ENCODE peak calls at places on chromosome 11, in nine cellular contexts. One of them, this sample, is unnamed.

GRCh38 chr11:74870485-74870884 is 78.4 kb downstream of the XRRA1 start:
- DNase-seq in neural progenitor cell: peak
- DNase-seq in brain microvascular endothelial cell: peak
- DNase-seq in body of pancreas: no peak
- DNase-seq in IMR-90: peak
- DNase-seq in left lung: no peak
- DNase-seq in tibial artery: no peak
- DNase-seq in right atrium auricular region: no peak
- DNase-seq in upper lobe of right lung: no peak
- DNase-seq in this sample: peak

GRCh38 chr11:17853280-17853679 is 118.7 kb downstream of the KCNC1 start:
- DNase-seq in left lung: no peak
- DNase-seq in tibial artery: no peak
- DNase-seq in IMR-90: no peak
- DNase-seq in brain microvascular endothelial cell: no peak
- DNase-seq in body of pancreas: no peak
- DNase-seq in neural progenitor cell: no peak
- DNase-seq in right atrium auricular region: no peak
- DNase-seq in upper lobe of right lung: no peak
- DNase-seq in this sample: no peak

GRCh38 chr11:17551347-17552040 is 4.4 kb downstream of the OTOG start:
- DNase-seq in body of pancreas: no peak
- DNase-seq in neural progenitor cell: no peak
- DNase-seq in right atrium auricular region: no peak
- DNase-seq in tibial artery: no peak
- DNase-seq in brain microvascular endothelial cell: no peak
- DNase-seq in upper lobe of right lung: no peak
- DNase-seq in IMR-90: no peak
- DNase-seq in left lung: no peak
- DNase-seq in this sample: no peak

GRCh38 chr11:97732011-97732632 is 1288.6 kb upstream of the CNTN5 start:
- DNase-seq in tibial artery: no peak
- DNase-seq in IMR-90: no peak
- DNase-seq in brain microvascular endothelial cell: no peak
- DNase-seq in upper lobe of right lung: no peak
- DNase-seq in left lung: no peak
- DNase-seq in right atrium auricular region: no peak
- DNase-seq in body of pancreas: no peak
- DNase-seq in neural progenitor cell: no peak
- DNase-seq in this sample: no peak

GRCh38 chr11:46144741-46145140 is 23.5 kb upstream of the PHF21A start:
- DNase-seq in body of pancreas: no peak
- DNase-seq in tibial artery: no peak
- DNase-seq in brain microvascular endothelial cell: no peak
- DNase-seq in right atrium auricular region: no peak
- DNase-seq in upper lobe of right lung: no peak
- DNase-seq in neural progenitor cell: no peak
- DNase-seq in left lung: no peak
- DNase-seq in IMR-90: no peak
- DNase-seq in this sample: no peak

GRCh38 chr11:6268811-6269210 is 9.2 kb downstream of the CCKBR start:
- DNase-seq in right atrium auricular region: no peak
- DNase-seq in body of pancreas: no peak
- DNase-seq in left lung: no peak
- DNase-seq in tibial artery: no peak
- DNase-seq in neural progenitor cell: no peak
- DNase-seq in brain microvascular endothelial cell: no peak
- DNase-seq in IMR-90: peak
- DNase-seq in upper lobe of right lung: no peak
- DNase-seq in this sample: no peak

GRCh38 chr11:65501530-65502273 is 2.9 kb downstream of the MALAT1 start:
- DNase-seq in upper lobe of right lung: no peak
- DNase-seq in left lung: no peak
- DNase-seq in right atrium auricular region: no peak
- DNase-seq in brain microvascular endothelial cell: peak
- DNase-seq in neural progenitor cell: no peak
- DNase-seq in IMR-90: peak
- DNase-seq in body of pancreas: no peak
- DNase-seq in tibial artery: peak
- DNase-seq in this sample: peak

GRCh38 chr11:12958984-12959383 is 50.1 kb upstream of the RASSF10 start:
- DNase-seq in right atrium auricular region: no peak
- DNase-seq in tibial artery: no peak
- DNase-seq in IMR-90: no peak
- DNase-seq in body of pancreas: no peak
- DNase-seq in neural progenitor cell: no peak
- DNase-seq in brain microvascular endothelial cell: no peak
- DNase-seq in upper lobe of right lung: no peak
- DNase-seq in left lung: no peak
- DNase-seq in this sample: no peak

GRCh38 chr11:35418282-35418846 is 994 bp downstream of the SLC1A2 start:
- DNase-seq in right atrium auricular region: no peak
- DNase-seq in neural progenitor cell: peak
- DNase-seq in brain microvascular endothelial cell: no peak
- DNase-seq in left lung: no peak
- DNase-seq in tibial artery: no peak
- DNase-seq in body of pancreas: no peak
- DNase-seq in upper lobe of right lung: peak
- DNase-seq in IMR-90: no peak
- DNase-seq in this sample: no peak

GRCh38 chr11:118947999-118948398 is 8.1 kb upstream of the UPK2 start:
- DNase-seq in left lung: no peak
- DNase-seq in right atrium auricular region: no peak
- DNase-seq in brain microvascular endothelial cell: no peak
- DNase-seq in body of pancreas: no peak
- DNase-seq in neural progenitor cell: no peak
- DNase-seq in upper lobe of right lung: no peak
- DNase-seq in tibial artery: no peak
- DNase-seq in IMR-90: no peak
- DNase-seq in this sample: no peak

GRCh38 chr11:120563698-120564572 is 52.4 kb downstream of the GRIK4 start:
- DNase-seq in brain microvascular endothelial cell: no peak
- DNase-seq in neural progenitor cell: peak
- DNase-seq in tibial artery: no peak
- DNase-seq in upper lobe of right lung: no peak
- DNase-seq in right atrium auricular region: no peak
- DNase-seq in IMR-90: no peak
- DNase-seq in body of pancreas: no peak
- DNase-seq in left lung: no peak
- DNase-seq in this sample: no peak

GRCh38 chr11:15119826-15120225 is 5.1 kb downstream of the INSC start:
- DNase-seq in neural progenitor cell: no peak
- DNase-seq in upper lobe of right lung: no peak
- DNase-seq in tibial artery: no peak
- DNase-seq in IMR-90: no peak
- DNase-seq in brain microvascular endothelial cell: no peak
- DNase-seq in body of pancreas: no peak
- DNase-seq in left lung: no peak
- DNase-seq in right atrium auricular region: no peak
- DNase-seq in this sample: no peak

GRCh38 chr11:118785362-118785761 is 5.6 kb downstream of the DDX6 start:
- DNase-seq in left lung: no peak
- DNase-seq in body of pancreas: no peak
- DNase-seq in tibial artery: no peak
- DNase-seq in IMR-90: peak
- DNase-seq in brain microvascular endothelial cell: peak
- DNase-seq in right atrium auricular region: no peak
- DNase-seq in upper lobe of right lung: no peak
- DNase-seq in neural progenitor cell: no peak
- DNase-seq in this sample: peak

GRCh38 chr11:12222099-12222751 is 111.8 kb downstream of the MICAL2 start:
- DNase-seq in body of pancreas: no peak
- DNase-seq in tibial artery: no peak
- DNase-seq in neural progenitor cell: no peak
- DNase-seq in IMR-90: no peak
- DNase-seq in upper lobe of right lung: peak
- DNase-seq in left lung: peak
- DNase-seq in right atrium auricular region: no peak
- DNase-seq in brain microvascular endothelial cell: peak
- DNase-seq in this sample: no peak

GRCh38 chr11:119885861-119886567 is 157.0 kb upstream of the NECTIN1 start:
- DNase-seq in IMR-90: no peak
- DNase-seq in left lung: no peak
- DNase-seq in upper lobe of right lung: no peak
- DNase-seq in neural progenitor cell: no peak
- DNase-seq in body of pancreas: no peak
- DNase-seq in right atrium auricular region: no peak
- DNase-seq in brain microvascular endothelial cell: no peak
- DNase-seq in tibial artery: no peak
- DNase-seq in this sample: no peak

GRCh38 chr11:11076276-11076675 is 218.4 kb upstream of the ZBED5 start:
- DNase-seq in IMR-90: no peak
- DNase-seq in brain microvascular endothelial cell: no peak
- DNase-seq in tibial artery: no peak
- DNase-seq in body of pancreas: no peak
- DNase-seq in left lung: no peak
- DNase-seq in right atrium auricular region: no peak
- DNase-seq in neural progenitor cell: no peak
- DNase-seq in upper lobe of right lung: no peak
- DNase-seq in this sample: no peak

GRCh38 chr11:11074686-11075370 is 217.0 kb upstream of the ZBED5 start:
- DNase-seq in IMR-90: no peak
- DNase-seq in neural progenitor cell: no peak
- DNase-seq in upper lobe of right lung: no peak
- DNase-seq in right atrium auricular region: no peak
- DNase-seq in left lung: no peak
- DNase-seq in body of pancreas: no peak
- DNase-seq in tibial artery: no peak
- DNase-seq in brain microvascular endothelial cell: no peak
- DNase-seq in this sample: no peak

GRCh38 chr11:11073996-11074395 is 216.1 kb upstream of the ZBED5 start:
- DNase-seq in left lung: no peak
- DNase-seq in brain microvascular endothelial cell: no peak
- DNase-seq in body of pancreas: no peak
- DNase-seq in right atrium auricular region: no peak
- DNase-seq in neural progenitor cell: no peak
- DNase-seq in upper lobe of right lung: no peak
- DNase-seq in tibial artery: no peak
- DNase-seq in IMR-90: no peak
- DNase-seq in this sample: no peak

GRCh38 chr11:11076879-11077278 is 219.0 kb upstream of the ZBED5 start:
- DNase-seq in upper lobe of right lung: no peak
- DNase-seq in right atrium auricular region: no peak
- DNase-seq in neural progenitor cell: no peak
- DNase-seq in left lung: no peak
- DNase-seq in brain microvascular endothelial cell: no peak
- DNase-seq in IMR-90: no peak
- DNase-seq in body of pancreas: no peak
- DNase-seq in tibial artery: no peak
- DNase-seq in this sample: no peak

DNA sequence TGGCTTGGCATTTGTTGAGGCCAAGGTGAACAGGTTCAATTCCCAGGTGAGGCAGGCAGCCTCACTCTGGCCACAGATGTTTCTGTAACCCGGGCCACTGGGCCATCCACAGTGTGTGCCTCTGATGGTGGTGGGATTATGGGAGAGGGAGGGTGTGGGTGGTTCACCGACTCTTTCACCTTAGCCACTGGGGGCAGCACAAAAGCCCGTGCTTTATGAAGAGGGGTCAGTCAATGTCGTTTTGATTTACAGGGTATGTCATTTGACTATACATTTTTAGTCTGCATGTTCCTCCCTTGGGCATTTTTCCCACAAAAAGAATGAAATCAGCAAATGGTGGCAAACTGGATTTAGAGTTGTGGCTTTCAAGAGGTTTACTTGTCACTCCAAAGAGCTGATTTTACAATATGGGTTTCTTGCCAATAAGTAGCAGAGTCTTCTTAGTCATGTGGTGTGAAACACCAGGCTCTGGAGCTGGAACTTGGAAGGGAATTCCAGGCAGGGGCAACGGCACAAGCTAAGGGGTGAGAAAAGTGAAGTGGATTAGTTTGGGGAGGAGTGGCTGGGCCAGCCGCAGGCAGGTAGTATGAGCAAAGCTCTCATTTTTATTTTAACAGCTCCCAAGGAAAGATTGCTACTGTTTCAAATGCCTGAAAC is 217.8 kb upstream of the ZBED5 start:
- DNase-seq in right atrium auricular region: no peak
- DNase-seq in neural progenitor cell: no peak
- DNase-seq in IMR-90: no peak
- DNase-seq in upper lobe of right lung: no peak
- DNase-seq in body of pancreas: no peak
- DNase-seq in tibial artery: no peak
- DNase-seq in left lung: peak
- DNase-seq in brain microvascular endothelial cell: no peak
- DNase-seq in this sample: no peak
- H3K4me3 ChIP-seq in right atrium auricular region: no peak
- H3K4me3 ChIP-seq in neural progenitor cell: no peak
- H3K4me3 ChIP-seq in IMR-90: no peak
- H3K4me3 ChIP-seq in upper lobe of right lung: no peak
- H3K4me3 ChIP-seq in body of pancreas: no peak
- H3K4me3 ChIP-seq in tibial artery: no peak
- H3K4me3 ChIP-seq in left lung: no peak
- H3K4me3 ChIP-seq in brain microvascular endothelial cell: no peak
- H3K4me3 ChIP-seq in this sample: no peak

GRCh38 chr11:106311531-106312230 is 234.2 kb downstream of the AASDHPPT start:
- DNase-seq in left lung: no peak
- DNase-seq in right atrium auricular region: no peak
- DNase-seq in brain microvascular endothelial cell: no peak
- DNase-seq in tibial artery: no peak
- DNase-seq in IMR-90: no peak
- DNase-seq in upper lobe of right lung: no peak
- DNase-seq in neural progenitor cell: no peak
- DNase-seq in body of pancreas: no peak
- DNase-seq in this sample: no peak
- TF ChIP-seq CTCF in left lung: no peak
- TF ChIP-seq CTCF in right atrium auricular region: no peak
- TF ChIP-seq CTCF in brain microvascular endothelial cell: no peak
- TF ChIP-seq CTCF in tibial artery: no peak
- TF ChIP-seq CTCF in IMR-90: no peak
- TF ChIP-seq CTCF in upper lobe of right lung: no peak
- TF ChIP-seq CTCF in neural progenitor cell: no peak
- TF ChIP-seq CTCF in body of pancreas: no peak
- TF ChIP-seq CTCF in this sample: no peak

GRCh38 chr11:911890-912219 is 1.2 kb upstream of the CHID1 start:
- DNase-seq in upper lobe of right lung: no peak
- DNase-seq in right atrium auricular region: no peak
- DNase-seq in neural progenitor cell: no peak
- DNase-seq in IMR-90: no peak
- DNase-seq in body of pancreas: no peak
- DNase-seq in brain microvascular endothelial cell: no peak
- DNase-seq in tibial artery: no peak
- DNase-seq in left lung: no peak
- DNase-seq in this sample: no peak
- H3K4me3 ChIP-seq in upper lobe of right lung: peak
- H3K4me3 ChIP-seq in right atrium auricular region: no peak
- H3K4me3 ChIP-seq in neural progenitor cell: peak
- H3K4me3 ChIP-seq in IMR-90: no peak
- H3K4me3 ChIP-seq in body of pancreas: no peak
- H3K4me3 ChIP-seq in brain microvascular endothelial cell: no peak
- H3K4me3 ChIP-seq in tibial artery: no peak
- H3K4me3 ChIP-seq in left lung: peak
- H3K4me3 ChIP-seq in this sample: no peak

GRCh38 chr11:63938481-63939350 is at the start of gene NAA40:
- DNase-seq in brain microvascular endothelial cell: peak
- DNase-seq in left lung: peak
- DNase-seq in neural progenitor cell: peak
- DNase-seq in body of pancreas: peak
- DNase-seq in tibial artery: peak
- DNase-seq in right atrium auricular region: peak
- DNase-seq in IMR-90: peak
- DNase-seq in upper lobe of right lung: peak
- DNase-seq in this sample: peak
- TF ChIP-seq CTCF in brain microvascular endothelial cell: no peak
- TF ChIP-seq CTCF in left lung: peak
- TF ChIP-seq CTCF in neural progenitor cell: no peak
- TF ChIP-seq CTCF in body of pancreas: no peak
- TF ChIP-seq CTCF in tibial artery: peak
- TF ChIP-seq CTCF in right atrium auricular region: peak
- TF ChIP-seq CTCF in IMR-90: peak
- TF ChIP-seq CTCF in upper lobe of right lung: no peak
- TF ChIP-seq CTCF in this sample: no peak

GRCh38 chr11:125129316-125129990 is 18.0 kb upstream of the TMEM218 start:
- DNase-seq in IMR-90: no peak
- DNase-seq in brain microvascular endothelial cell: no peak
- DNase-seq in left lung: no peak
- DNase-seq in right atrium auricular region: no peak
- DNase-seq in body of pancreas: no peak
- DNase-seq in tibial artery: no peak
- DNase-seq in neural progenitor cell: peak
- DNase-seq in upper lobe of right lung: no peak
- DNase-seq in this sample: no peak
- H3K4me3 ChIP-seq in IMR-90: no peak
- H3K4me3 ChIP-seq in brain microvascular endothelial cell: no peak
- H3K4me3 ChIP-seq in left lung: no peak
- H3K4me3 ChIP-seq in right atrium auricular region: no peak
- H3K4me3 ChIP-seq in body of pancreas: no peak
- H3K4me3 ChIP-seq in tibial artery: no peak
- H3K4me3 ChIP-seq in neural progenitor cell: peak
- H3K4me3 ChIP-seq in upper lobe of right lung: no peak
- H3K4me3 ChIP-seq in this sample: no peak

This sample was measured in fibroblast of pulmonary artery.